ENCODE peak calls at places on chromosome 19, in nine cellular contexts. U is non-pigmented ciliary epithelial cell; S is central memory CD8-positive, alpha-beta T cell; Z is H9; T is germinal center; V is Caki2; F is HTR-8/SVneo; Q is cerebellar nuclear complex; P is SW 1271. O is an unnamed sample.

GRCh38 chr19:3343619-3344502 is 22.5 kb upstream of the NFIC start:
- DNase-seq in T (peak; percentile 68), V (peak; percentile 78), Z (peak; percentile 62), S (peak; percentile 31), P (no peak), Q (no peak), U (no peak), F (no peak), O (no peak)

GRCh38 chr19:28481674-28482073 is 731.3 kb downstream of the UQCRFS1 start:
- DNase-seq in Z (no peak), V (no peak), S (no peak), T (no peak), P (no peak), F (no peak), Q (no peak), U (no peak), O (no peak)

GRCh38 chr19:31314849-31315620 is 34.2 kb downstream of the TSHZ3 start:
- DNase-seq in V (no peak), T (no peak), U (no peak), Q (no peak), S (no peak), Z (no peak), P (no peak), F (no peak), O (no peak)

GRCh38 chr19:1360818-1361461 is 22.8 kb upstream of the NDUFS7 start:
- DNase-seq in T (no peak), V (no peak), Z (no peak), F (no peak), Q (no peak), U (no peak), P (no peak), S (no peak), O (no peak)

GRCh38 chr19:42023121-42023942 is 29.3 kb upstream of the ATP1A3 start:
- DNase-seq in S (no peak), U (no peak), Z (peak; percentile 76), F (no peak), P (no peak), Q (no peak), T (peak; percentile 28), V (no peak), O (no peak)

GRCh38 chr19:1904385-1905070 is 671 bp upstream of the ADAT3 start:
- DNase-seq in Z (peak; percentile 79), V (no peak), S (no peak), T (peak; percentile 69), Q (no peak), F (no peak), U (no peak), P (no peak), O (peak; percentile 44)

GRCh38 chr19:45884682-45885555 is 1.0 kb downstream of the IRF2BP1 start:
- DNase-seq in F (no peak), V (peak; percentile 21), T (no peak), S (no peak), P (no peak), Z (peak; percentile 47), Q (no peak), U (no peak), O (no peak)

GRCh38 chr19:45179063-45179847 is 671 bp downstream of the BLOC1S3 start:
- DNase-seq in V (no peak), F (no peak), Z (no peak), U (no peak), P (no peak), S (peak; percentile 16), Q (no peak), T (peak; percentile 28), O (no peak)

GRCh38 chr19:45123440-45123850 is 30.5 kb downstream of the PPP1R37 start:
- DNase-seq in U (no peak), Z (no peak), Q (no peak), F (no peak), T (no peak), V (no peak), P (no peak), S (no peak), O (no peak)

GRCh38 chr19:6738726-6739389 is 622 bp upstream of the TRIP10 start:
- DNase-seq in Z (no peak), P (no peak), S (no peak), U (no peak), V (peak; percentile 41), T (no peak), Q (no peak), F (no peak), O (no peak)

GRCh38 chr19:18373407-18373891 is 12.5 kb upstream of the GDF15 start:
- DNase-seq in S (no peak), Z (no peak), T (no peak), F (no peak), P (no peak), U (no peak), V (no peak), Q (no peak), O (no peak)

GRCh38 chr19:34667349-34668076 is 9.4 kb downstream of the SCGB2B2 start:
- DNase-seq in F (no peak), P (no peak), Z (peak; percentile 53), S (no peak), U (no peak), V (no peak), T (no peak), Q (no peak), O (no peak)

GRCh38 chr19:5567360-5567970 is at the start of gene TINCR:
- DNase-seq in T (no peak), Q (no peak), P (no peak), U (no peak), S (no peak), V (no peak), F (no peak), Z (peak; percentile 71), O (no peak)

GRCh38 chr19:38195237-38195636 is 28.8 kb downstream of the DPF1 start:
- DNase-seq in Z (no peak), Q (no peak), F (no peak), U (no peak), S (no peak), V (no peak), T (no peak), P (no peak), O (no peak)

GRCh38 chr19:2699413-2700142 is 2.9 kb downstream of the GNG7 start:
- DNase-seq in U (no peak), V (no peak), P (no peak), Z (no peak), T (no peak), Q (no peak), S (no peak), F (no peak), O (no peak)

GRCh38 chr19:49067554-49067953 is 2.9 kb upstream of the NTF4 start:
- DNase-seq in V (no peak), T (no peak), P (no peak), Q (no peak), U (no peak), F (no peak), S (no peak), Z (no peak), O (no peak)

GRCh38 chr19:17605761-17606745 is 50.6 kb downstream of the COLGALT1 start:
- DNase-seq in F (peak; percentile 92), Z (peak; percentile 96), S (peak; percentile 73), Q (no peak), T (peak; percentile 96), V (peak; percentile 99), U (peak; percentile 11), P (peak; percentile 65), O (peak; percentile 38)

GRCh38 chr19:11381535-11382369 is 2.4 kb downstream of the EPOR start:
- DNase-seq in T (peak; percentile 82), Z (peak; percentile 96), V (peak; percentile 98), Q (no peak), F (peak; percentile 95), U (no peak), S (peak; percentile 72), P (peak; percentile 70), O (no peak)

GRCh38 chr19:12790628-12791344 is 500 bp upstream of the JUNB start:
- DNase-seq in V (peak; percentile 26), Z (no peak), U (no peak), F (no peak), T (no peak), P (no peak), S (no peak), Q (no peak), O (no peak)

GRCh38 chr19:18029617-18030338 is 21.8 kb downstream of the ARRDC2 start:
- DNase-seq in V (no peak), S (no peak), F (no peak), Q (no peak), T (no peak), P (no peak), U (no peak), Z (no peak), O (no peak)

GRCh38 chr19:18634612-18635290 is 2.1 kb upstream of the KLHL26 start:
- DNase-seq in P (no peak), Z (no peak), U (no peak), S (no peak), T (no peak), Q (no peak), V (no peak), F (no peak), O (no peak)

GRCh38 chr19:15292847-15293582 is 39.3 kb downstream of the BRD4 start:
- DNase-seq in U (no peak), Z (no peak), P (no peak), F (no peak), Q (no peak), T (no peak), S (no peak), V (no peak), O (no peak)

GRCh38 chr19:4694211-4694987 is 24.3 kb upstream of the MYDGF start:
- DNase-seq in U (peak; percentile 90), V (peak; percentile 99), F (peak; percentile 84), T (no peak), P (peak; percentile 59), S (no peak), Z (no peak), Q (no peak), O (peak; percentile 90)

GRCh38 chr19:3479819-3480215 is 508 bp downstream of the SMIM24 start:
- DNase-seq in V (no peak), F (no peak), T (peak; percentile 61), S (no peak), Q (no peak), U (no peak), P (no peak), Z (peak; percentile 71), O (no peak)

GRCh38 chr19:18160792-18161690 is 8.1 kb downstream of the PIK3R2 start:
- DNase-seq in U (no peak), S (peak; percentile 69), T (peak; percentile 93), F (peak; percentile 72), P (no peak), Q (no peak), Z (peak; percentile 76), V (peak; percentile 60), O (no peak)

GRCh38 chr19:42323852-42324654 is 1.4 kb upstream of the MEGF8 start:
- DNase-seq in T (peak; percentile 40), F (no peak), Q (no peak), U (no peak), Z (no peak), P (no peak), V (no peak), S (no peak), O (no peak)

GRCh38 chr19:8367327-8368001 is 3.5 kb downstream of the ANGPTL4 start:
- DNase-seq in V (peak; percentile 93), S (no peak), F (peak; percentile 92), U (peak; percentile 89), P (peak; percentile 46), Z (peak; percentile 86), Q (no peak), T (no peak), O (peak; percentile 91)

GRCh38 chr19:3024870-3025515 is 4.1 kb downstream of the TLE2 start:
- DNase-seq in U (no peak), P (no peak), Q (no peak), T (no peak), V (no peak), Z (peak; percentile 59), F (no peak), S (no peak), O (no peak)

GRCh38 chr19:17073869-17074627 is 1.2 kb downstream of the HAUS8 start:
- DNase-seq in F (no peak), Z (peak; percentile 54), U (no peak), P (no peak), Q (no peak), T (no peak), S (peak; percentile 33), V (no peak), O (no peak)